ENCODE peak calls at places on chromosomes 11 and 22, in four cellular contexts. Z is mammary epithelial cell; L is lower lobe of right lung; T is CD4-positive, alpha-beta memory T cell. U is an unnamed sample.

GRCh38 chr11:110087820-110088534 is 5.2 kb upstream of the ZC3H12C start:
- DNase-seq in T (no peak), Z (peak; percentile 81), L (no peak), U (no peak)

GRCh38 chr11:126990716-126991480 is 9.7 kb downstream of the KIRREL3 start:
- DNase-seq in L (no peak), T (no peak), Z (no peak), U (no peak)

GRCh38 chr11:75562048-75562835 is at the start of gene SERPINH1:
- DNase-seq in L (peak; percentile 91), Z (peak; percentile 73), T (peak; percentile 59), U (no peak)

GRCh38 chr11:130137999-130138398 is 21.6 kb upstream of the ST14 start:
- DNase-seq in T (no peak), Z (no peak), L (no peak), U (no peak)

GRCh38 chr22:17890245-17890671 is 116.0 kb upstream of the BID start:
- DNase-seq in L (no peak), T (no peak), Z (peak; percentile 40), U (no peak)

GRCh38 chr22:35649636-35650250 is 1.5 kb downstream of the APOL6 start:
- DNase-seq in T (no peak), Z (no peak), L (no peak), U (no peak)

GRCh38 chr11:120184946-120185677 is 25.7 kb upstream of the OAF start:
- DNase-seq in Z (no peak), T (no peak), L (no peak), U (no peak)

GRCh38 chr22:17795143-17795542 is 20.9 kb upstream of the BID start:
- DNase-seq in Z (no peak), L (no peak), T (no peak), U (no peak)

GRCh38 chr11:9074338-9075029 is 16.9 kb downstream of the SCUBE2 start:
- DNase-seq in Z (no peak), T (no peak), L (no peak), U (no peak)

GRCh38 chr11:19474954-19475811 is 234.4 kb upstream of the E2F8 start:
- DNase-seq in Z (no peak), T (no peak), L (no peak), U (no peak)

GRCh38 chr11:110818032-110818687 is 105.9 kb upstream of the ARHGAP20 start:
- DNase-seq in Z (peak; percentile 69), L (no peak), T (no peak), U (peak; percentile 71)

GRCh38 chr11:843818-844692 is 1.4 kb downstream of the TSPAN4 start:
- DNase-seq in Z (peak; percentile 40), L (peak; percentile 96), T (no peak), U (no peak)

GRCh38 chr11:130177782-130178181 is 18.2 kb downstream of the ST14 start:
- DNase-seq in T (no peak), L (no peak), Z (no peak), U (no peak)

GRCh38 chr11:29432719-29433325 is 584.0 kb downstream of the KCNA4 start:
- DNase-seq in Z (peak; percentile 5), L (no peak), T (no peak), U (no peak)

GRCh38 chr11:1224491-1225385 is 1.9 kb downstream of the MUC5B start:
- DNase-seq in Z (peak; percentile 23), L (peak; percentile 27), T (no peak), U (no peak)

GRCh38 chr22:22110548-22111266 is 128.1 kb upstream of the TOP3B start:
- DNase-seq in T (peak; percentile 13), L (no peak), Z (peak; percentile 93), U (peak; percentile 95)

GRCh38 chr11:96424693-96425092 is 34.9 kb downstream of the JRKL start:
- DNase-seq in Z (no peak), T (no peak), L (no peak), U (no peak)

GRCh38 chr11:120324932-120325810 is at the start of gene TLCD5:
- DNase-seq in Z (peak; percentile 60), L (peak; percentile 69), T (no peak), U (no peak)

GRCh38 chr22:44459041-44459440 is 39.0 kb downstream of the RTL6 start:
- DNase-seq in Z (no peak), T (no peak), L (no peak), U (no peak)

GRCh38 chr11:71266114-71266833 is 13.9 kb upstream of the SHANK2 start:
- DNase-seq in L (peak; percentile 68), T (no peak), Z (no peak), U (no peak)

GRCh38 chr11:32023370-32023964 is 67.4 kb upstream of the RCN1 start:
- DNase-seq in L (no peak), T (no peak), Z (no peak), U (no peak)

GRCh38 chr11:67423466-67423865 is 4.8 kb upstream of the RPS6KB2 start:
- DNase-seq in Z (no peak), L (no peak), T (no peak), U (no peak)

GRCh38 chr11:67420646-67421420 is 5.4 kb downstream of the CARNS1 start:
- DNase-seq in Z (peak; percentile 91), T (peak; percentile 99), L (peak; percentile 98), U (peak; percentile 33)

GRCh38 chr11:67421421-67422031 is 6.0 kb downstream of the CARNS1 start:
- DNase-seq in T (no peak), L (no peak), Z (no peak), U (no peak)

GRCh38 chr11:67423891-67424613 is 4.2 kb upstream of the RPS6KB2 start:
- DNase-seq in Z (no peak), L (no peak), T (no peak), U (no peak)

DNA sequence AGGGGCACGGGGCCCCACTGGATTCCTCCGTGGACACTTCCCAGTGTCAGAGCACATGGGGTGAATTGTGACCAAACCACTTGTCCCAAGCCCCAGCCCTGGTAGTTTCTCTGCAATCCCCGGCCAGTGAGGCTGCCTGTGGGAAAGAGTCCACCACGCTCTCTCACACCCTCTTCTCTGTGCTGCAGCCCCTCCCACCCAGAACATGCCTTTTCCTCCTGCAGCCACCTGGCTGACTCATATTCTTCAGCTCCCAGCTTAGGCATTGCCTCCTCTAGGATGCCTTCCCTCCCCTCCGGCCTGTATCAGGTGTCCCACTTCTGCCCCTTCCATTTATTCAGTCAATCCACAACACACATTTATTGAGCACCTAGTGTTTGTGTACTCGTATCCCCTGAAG is 5.4 kb upstream of the RPS6KB2 start:
- DNase-seq in L (no peak), T (no peak), Z (peak; percentile 75), U (peak; percentile 31)
- H3K27ac ChIP-seq in L (no peak overlapping the region), T (no peak overlapping the region), Z (no peak overlapping the region), U (no peak overlapping the region)

GRCh38 chr11:63942803-63943202 is 4.0 kb downstream of the NAA40 start:
- DNase-seq in L (no peak), Z (no peak), T (no peak), U (no peak)
- H3K27ac ChIP-seq in L (no peak overlapping the region), Z (no peak overlapping the region), T (no peak overlapping the region), U (no peak overlapping the region)

GRCh38 chr11:68693484-68693882 is 9.1 kb downstream of the GAL start:
- DNase-seq in T (no peak), L (no peak), Z (no peak), U (no peak)
- H3K27ac ChIP-seq in T (no peak overlapping the region), L (no peak overlapping the region), Z (no peak overlapping the region), U (no peak overlapping the region)

GRCh38 chr11:86278226-86278625 is 23.8 kb upstream of the HIKESHI start:
- DNase-seq in L (no peak), Z (no peak), T (no peak), U (no peak)

GRCh38 chr11:86274503-86274902 is 27.5 kb upstream of the HIKESHI start:
- DNase-seq in L (no peak), T (no peak), Z (no peak), U (no peak)

GRCh38 chr11:86277741-86278140 is 24.3 kb upstream of the HIKESHI start:
- DNase-seq in Z (no peak), T (no peak), L (no peak), U (no peak)

GRCh38 chr11:86274999-86275398 is 27.0 kb upstream of the HIKESHI start:
- DNase-seq in T (no peak), L (no peak), Z (no peak), U (no peak)

GRCh38 chr11:86275493-86276370 is 26.3 kb upstream of the HIKESHI start:
- DNase-seq in Z (no peak), L (no peak), T (no peak), U (no peak)
- H3K27ac ChIP-seq in Z (no peak overlapping the region), L (no peak overlapping the region), T (no peak overlapping the region), U (no peak overlapping the region)

U was measured in epithelial cell of prostate.